ENCODE peak calls at places on chromosomes 11 and 22, in five cellular contexts. One of them, this sample, is unnamed.

GRCh38 chr11:132911186-132911585 is 621.1 kb downstream of the OPCML start:
- DNase-seq in HepG2: no peak
- DNase-seq in GM12878: no peak
- DNase-seq in K562: no peak
- DNase-seq in SK-N-SH: no peak
- DNase-seq in this sample: no peak

GRCh38 chr22:36288571-36289405 is 35.9 kb downstream of the APOL1 start:
- DNase-seq in HepG2: no peak
- DNase-seq in GM12878: no peak
- DNase-seq in K562: no peak
- DNase-seq in SK-N-SH: no peak
- DNase-seq in this sample: no peak

GRCh38 chr11:32602657-32603410 is 19.2 kb downstream of the EIF3M start:
- DNase-seq in HepG2: no peak
- DNase-seq in GM12878: no peak
- DNase-seq in K562: no peak
- DNase-seq in SK-N-SH: no peak
- DNase-seq in this sample: no peak

GRCh38 chr22:20428496-20429253 is 8.9 kb downstream of the SCARF2 start:
- DNase-seq in HepG2: no peak
- DNase-seq in GM12878: no peak
- DNase-seq in K562: no peak
- DNase-seq in SK-N-SH: no peak
- DNase-seq in this sample: no peak

GRCh38 chr22:37243402-37244113 is 511 bp downstream of the RAC2 start:
- DNase-seq in HepG2: no peak
- DNase-seq in GM12878: no peak
- DNase-seq in K562: no peak
- DNase-seq in SK-N-SH: peak
- DNase-seq in this sample: no peak

GRCh38 chr11:86644291-86644690 is 28.1 kb downstream of the ME3 start:
- DNase-seq in HepG2: no peak
- DNase-seq in GM12878: no peak
- DNase-seq in K562: no peak
- DNase-seq in SK-N-SH: no peak
- DNase-seq in this sample: no peak

GRCh38 chr11:47867821-47868220 is 19.7 kb upstream of the NUP160 start:
- DNase-seq in HepG2: no peak
- DNase-seq in GM12878: no peak
- DNase-seq in K562: no peak
- DNase-seq in SK-N-SH: no peak
- DNase-seq in this sample: no peak

GRCh38 chr11:30346068-30346688 is 23.3 kb downstream of the ARL14EP start:
- DNase-seq in HepG2: peak
- DNase-seq in GM12878: no peak
- DNase-seq in K562: peak
- DNase-seq in SK-N-SH: peak
- DNase-seq in this sample: no peak

GRCh38 chr22:46763051-46763705 is 728 bp downstream of the TBC1D22A start:
- DNase-seq in HepG2: no peak
- DNase-seq in GM12878: no peak
- DNase-seq in K562: peak
- DNase-seq in SK-N-SH: peak
- DNase-seq in this sample: no peak

GRCh38 chr22:17313591-17313990 is 55.7 kb upstream of the CECR2 start:
- DNase-seq in HepG2: no peak
- DNase-seq in GM12878: no peak
- DNase-seq in K562: no peak
- DNase-seq in SK-N-SH: no peak
- DNase-seq in this sample: no peak

GRCh38 chr11:30560345-30561106 is 25.6 kb downstream of the MPPED2 start:
- DNase-seq in HepG2: no peak
- DNase-seq in GM12878: no peak
- DNase-seq in K562: no peak
- DNase-seq in SK-N-SH: no peak
- DNase-seq in this sample: no peak

GRCh38 chr22:42805016-42805997 is 51.8 kb downstream of the ARFGAP3 start:
- DNase-seq in HepG2: peak
- DNase-seq in GM12878: no peak
- DNase-seq in K562: no peak
- DNase-seq in SK-N-SH: peak
- DNase-seq in this sample: no peak

GRCh38 chr22:36036167-36036624 is 7.6 kb upstream of the RBFOX2 start:
- DNase-seq in HepG2: no peak
- DNase-seq in GM12878: no peak
- DNase-seq in K562: no peak
- DNase-seq in SK-N-SH: peak
- DNase-seq in this sample: no peak

GRCh38 chr22:23074451-23074850 is 4.1 kb downstream of the GNAZ start:
- DNase-seq in HepG2: no peak
- DNase-seq in GM12878: no peak
- DNase-seq in K562: no peak
- DNase-seq in SK-N-SH: no peak
- DNase-seq in this sample: no peak

GRCh38 chr11:120108785-120109168 is 29.1 kb downstream of the TRIM29 start:
- DNase-seq in HepG2: no peak
- DNase-seq in GM12878: no peak
- DNase-seq in K562: no peak
- DNase-seq in SK-N-SH: no peak
- DNase-seq in this sample: no peak

GRCh38 chr11:122917311-122917710 is 34.8 kb downstream of the JHY start:
- DNase-seq in HepG2: no peak
- DNase-seq in GM12878: no peak
- DNase-seq in K562: no peak
- DNase-seq in SK-N-SH: no peak
- DNase-seq in this sample: no peak

GRCh38 chr22:29820941-29821789 is 16.9 kb downstream of the ASCC2 start:
- DNase-seq in HepG2: peak
- DNase-seq in GM12878: peak
- DNase-seq in K562: peak
- DNase-seq in SK-N-SH: peak
- DNase-seq in this sample: no peak

GRCh38 chr22:42885446-42885845 is 28.4 kb upstream of the ARFGAP3 start:
- DNase-seq in HepG2: no peak
- DNase-seq in GM12878: no peak
- DNase-seq in K562: no peak
- DNase-seq in SK-N-SH: no peak
- DNase-seq in this sample: no peak

GRCh38 chr11:86811637-86812321 is 11.4 kb downstream of the PRSS23 start:
- DNase-seq in HepG2: no peak
- DNase-seq in GM12878: no peak
- DNase-seq in K562: no peak
- DNase-seq in SK-N-SH: no peak
- DNase-seq in this sample: no peak

GRCh38 chr11:94876645-94877445 is 96.5 kb downstream of the CWC15 start:
- DNase-seq in HepG2: peak
- DNase-seq in GM12878: peak
- DNase-seq in K562: peak
- DNase-seq in SK-N-SH: no peak
- DNase-seq in this sample: no peak

GRCh38 chr22:37544955-37545702 is 15.2 kb upstream of the CDC42EP1 start:
- DNase-seq in HepG2: peak
- DNase-seq in GM12878: no peak
- DNase-seq in K562: no peak
- DNase-seq in SK-N-SH: peak
- DNase-seq in this sample: peak

GRCh38 chr11:23370580-23371275 is 510.5 kb upstream of the CCDC179 start:
- DNase-seq in HepG2: no peak
- DNase-seq in GM12878: no peak
- DNase-seq in K562: no peak
- DNase-seq in SK-N-SH: no peak
- DNase-seq in this sample: no peak

GRCh38 chr11:120324932-120325810 is at the start of gene TLCD5:
- DNase-seq in HepG2: peak
- DNase-seq in GM12878: no peak
- DNase-seq in K562: peak
- DNase-seq in SK-N-SH: peak
- DNase-seq in this sample: peak

GRCh38 chr11:454801-455565 is 4.9 kb downstream of the PTDSS2 start:
- DNase-seq in HepG2: no peak
- DNase-seq in GM12878: no peak
- DNase-seq in K562: no peak
- DNase-seq in SK-N-SH: no peak
- DNase-seq in this sample: no peak

GRCh38 chr11:459511-460220 is 9.6 kb downstream of the PTDSS2 start:
- DNase-seq in HepG2: no peak
- DNase-seq in GM12878: no peak
- DNase-seq in K562: no peak
- DNase-seq in SK-N-SH: no peak
- DNase-seq in this sample: no peak

GRCh38 chr11:455566-456147 is 5.6 kb downstream of the PTDSS2 start:
- DNase-seq in HepG2: no peak
- DNase-seq in GM12878: no peak
- DNase-seq in K562: no peak
- DNase-seq in SK-N-SH: no peak
- DNase-seq in this sample: no peak

GRCh38 chr11:456533-456932 is 6.5 kb downstream of the PTDSS2 start:
- DNase-seq in HepG2: no peak
- DNase-seq in GM12878: no peak
- DNase-seq in K562: no peak
- DNase-seq in SK-N-SH: no peak
- DNase-seq in this sample: no peak

DNA sequence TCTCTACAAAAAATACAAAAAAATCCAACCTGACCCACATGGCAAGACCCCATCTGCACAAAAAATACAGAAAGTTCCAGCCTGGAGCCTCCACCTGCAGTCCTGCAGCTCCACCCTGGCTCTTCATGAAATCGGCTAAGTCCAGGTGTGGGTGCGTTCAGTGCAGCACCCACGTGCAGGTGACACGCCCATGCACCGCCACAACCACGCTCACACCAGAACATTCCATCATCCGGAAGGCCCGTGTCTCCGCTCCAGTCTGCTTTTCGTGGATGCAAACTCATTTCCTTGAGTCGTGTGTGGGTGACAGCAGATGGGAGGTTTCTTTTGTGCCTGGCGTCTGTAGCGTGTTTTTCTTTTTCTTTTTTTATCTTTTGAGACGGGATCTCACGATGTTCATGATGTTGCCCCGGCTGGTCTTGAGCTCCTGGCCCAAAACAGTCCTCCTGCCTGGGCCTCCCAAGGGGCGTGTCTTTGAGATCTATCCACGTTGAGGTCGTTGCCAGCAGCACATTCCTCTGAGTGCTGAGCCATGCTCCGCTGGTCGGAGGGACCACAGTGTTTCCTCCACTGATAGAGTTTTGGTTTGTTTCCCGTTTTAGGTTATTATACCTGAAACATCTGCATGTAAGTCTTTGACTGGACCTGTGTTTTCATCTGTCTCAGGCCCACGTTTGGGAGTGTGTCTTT is 7.1 kb downstream of the PTDSS2 start:
- DNase-seq in HepG2: no peak
- DNase-seq in GM12878: no peak
- DNase-seq in K562: no peak
- DNase-seq in SK-N-SH: no peak
- DNase-seq in this sample: no peak
- H3K9ac ChIP-seq in HepG2: no peak
- H3K9ac ChIP-seq in GM12878: peak
- H3K9ac ChIP-seq in K562: no peak
- H3K9ac ChIP-seq in SK-N-SH: no peak
- H3K9ac ChIP-seq in this sample: no peak

GRCh38 chr11:27445625-27446024 is 27.0 kb downstream of the LGR4 start:
- DNase-seq in HepG2: no peak
- DNase-seq in GM12878: no peak
- DNase-seq in K562: no peak
- DNase-seq in SK-N-SH: no peak
- DNase-seq in this sample: no peak

GRCh38 chr11:27440090-27440489 is 32.5 kb downstream of the LGR4 start:
- DNase-seq in HepG2: no peak
- DNase-seq in GM12878: no peak
- DNase-seq in K562: no peak
- DNase-seq in SK-N-SH: no peak
- DNase-seq in this sample: no peak

GRCh38 chr11:27443746-27444465 is 28.7 kb downstream of the LGR4 start:
- DNase-seq in HepG2: no peak
- DNase-seq in GM12878: no peak
- DNase-seq in K562: no peak
- DNase-seq in SK-N-SH: no peak
- DNase-seq in this sample: no peak

GRCh38 chr11:27447288-27447914 is 25.2 kb downstream of the LGR4 start:
- DNase-seq in HepG2: no peak
- DNase-seq in GM12878: no peak
- DNase-seq in K562: no peak
- DNase-seq in SK-N-SH: no peak
- DNase-seq in this sample: no peak

DNA sequence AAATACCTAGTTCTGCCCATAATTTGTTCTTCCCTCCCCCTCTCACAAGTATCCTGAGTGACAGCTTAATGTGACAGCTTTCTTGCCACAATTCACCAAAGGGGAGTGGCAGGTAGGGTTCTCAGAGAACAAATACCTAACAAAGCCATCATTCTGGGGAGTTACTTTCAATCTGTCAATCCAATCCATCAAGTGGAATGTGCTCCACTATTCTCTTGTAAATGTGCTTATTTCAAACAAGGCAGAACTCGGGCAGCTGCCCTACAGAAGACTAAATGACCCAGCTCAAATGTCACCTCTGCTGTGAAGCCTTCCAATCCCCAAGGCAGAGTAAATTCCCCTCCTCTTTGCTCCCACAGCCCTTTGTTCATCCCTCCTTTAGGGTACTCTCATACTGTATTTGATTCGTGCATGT is 27.8 kb downstream of the LGR4 start:
- DNase-seq in HepG2: peak
- DNase-seq in GM12878: no peak
- DNase-seq in K562: no peak
- DNase-seq in SK-N-SH: no peak
- DNase-seq in this sample: no peak
- TF ChIP-seq EP300 in HepG2: no peak
- TF ChIP-seq EP300 in GM12878: no peak
- TF ChIP-seq EP300 in K562: no peak
- TF ChIP-seq EP300 in SK-N-SH: no peak
- TF ChIP-seq EP300 in this sample: no peak

GRCh38 chr11:12902784-12903491 is 106.2 kb upstream of the RASSF10 start:
- DNase-seq in HepG2: peak
- DNase-seq in GM12878: no peak
- DNase-seq in K562: no peak
- DNase-seq in SK-N-SH: no peak
- DNase-seq in this sample: no peak
- H3K9ac ChIP-seq in HepG2: no peak
- H3K9ac ChIP-seq in GM12878: no peak
- H3K9ac ChIP-seq in K562: no peak
- H3K9ac ChIP-seq in SK-N-SH: no peak
- H3K9ac ChIP-seq in this sample: no peak

DNA sequence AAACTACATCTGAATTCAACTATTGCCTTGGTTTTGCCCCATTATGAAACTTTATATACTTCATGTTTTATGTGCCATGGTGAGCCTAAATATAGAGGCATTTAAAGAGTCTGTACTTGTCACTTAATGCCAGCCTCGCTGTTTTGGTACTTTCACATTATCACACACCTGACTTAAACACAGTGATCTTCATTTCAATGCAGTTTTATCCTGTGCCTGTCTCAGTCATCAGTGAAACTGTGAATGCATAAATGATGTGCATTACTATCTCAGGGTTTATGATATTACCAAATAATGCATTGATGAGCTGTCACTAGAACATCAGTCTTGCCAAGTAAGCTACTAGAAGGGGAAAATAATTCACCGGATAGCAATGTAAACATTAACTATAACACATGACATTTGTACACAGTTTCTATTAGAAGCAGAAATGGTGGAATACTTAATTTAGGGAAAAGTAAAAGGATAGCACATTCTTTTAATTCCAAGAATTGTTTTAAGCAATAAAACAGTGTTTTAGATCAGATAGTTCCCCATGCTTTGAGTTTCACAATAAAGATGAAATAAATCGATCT is 92.6 kb downstream of the MSANTD4 start:
- DNase-seq in HepG2: no peak
- DNase-seq in GM12878: no peak
- DNase-seq in K562: no peak
- DNase-seq in SK-N-SH: no peak
- DNase-seq in this sample: no peak
- TF ChIP-seq EP300 in HepG2: no peak
- TF ChIP-seq EP300 in GM12878: no peak
- TF ChIP-seq EP300 in K562: no peak
- TF ChIP-seq EP300 in SK-N-SH: no peak
- TF ChIP-seq EP300 in this sample: no peak

This sample was measured in H1.